ENCODE peak calls at places on chromosomes 16 and 17, in five cellular contexts. D is PC-3, B is neural progenitor cell, R is GM23248, U is HCT116. M is an unnamed sample.

GRCh38 chr17:54694287-54694887 is 206.3 kb upstream of the TOM1L1 start:
- DNase-seq in D (no peak), B (no peak), R (no peak), U (no peak), M (no peak)

GRCh38 chr16:50568187-50568830 is 20.1 kb downstream of the NKD1 start:
- DNase-seq in D (no peak), B (no peak), R (no peak), U (no peak), M (no peak)

GRCh38 chr16:52597073-52597771 is 50.3 kb upstream of the TOX3 start:
- DNase-seq in D (no peak), B (no peak), R (no peak), U (no peak), M (no peak)

GRCh38 chr17:17823433-17824118 is 13.2 kb downstream of the SREBF1 start:
- DNase-seq in D (peak), B (peak), R (peak), U (peak), M (peak)

GRCh38 chr16:72380283-72380682 is 208.3 kb upstream of the PMFBP1 start:
- DNase-seq in D (no peak), B (peak), R (no peak), U (no peak), M (no peak)

GRCh38 chr17:7562208-7562605 is 488 bp downstream of the SENP3 start:
- DNase-seq in D (no peak), B (no peak), R (peak), U (no peak), M (peak)

GRCh38 chr17:43809121-43809520 is 23.8 kb downstream of the MPP3 start:
- DNase-seq in D (no peak), B (no peak), R (no peak), U (no peak), M (no peak)

GRCh38 chr17:12877953-12878669 is 88.8 kb downstream of the ARHGAP44 start:
- DNase-seq in D (no peak), B (no peak), R (no peak), U (no peak), M (no peak)

GRCh38 chr16:88922114-88922825 is 54.7 kb downstream of the CBFA2T3 start:
- DNase-seq in D (peak), B (peak), R (peak), U (no peak), M (no peak)

GRCh38 chr17:55925440-55925839 is 174.6 kb downstream of the PCTP start:
- DNase-seq in D (no peak), B (no peak), R (no peak), U (no peak), M (no peak)

GRCh38 chr16:48444574-48444973 is 59.4 kb upstream of the SIAH1 start:
- DNase-seq in D (peak), B (no peak), R (peak), U (peak), M (no peak)

GRCh38 chr16:50154369-50154947 is 1.4 kb downstream of the TENT4B start:
- DNase-seq in D (no peak), B (no peak), R (peak), U (no peak), M (peak)

GRCh38 chr16:84121007-84121406 is 4.3 kb upstream of the MBTPS1 start:
- DNase-seq in D (no peak), B (no peak), R (no peak), U (no peak), M (no peak)

GRCh38 chr17:50778471-50778870 is 11.2 kb upstream of the ANKRD40CL start:
- DNase-seq in D (no peak), B (no peak), R (no peak), U (no peak), M (no peak)

GRCh38 chr17:10126554-10127493 is 71.6 kb downstream of the GAS7 start:
- DNase-seq in D (no peak), B (peak), R (peak), U (no peak), M (no peak)

GRCh38 chr16:2737895-2738418 is 14.5 kb upstream of the SRRM2 start:
- DNase-seq in D (no peak), B (no peak), R (no peak), U (no peak), M (no peak)

GRCh38 chr16:52721331-52721730 is 174.4 kb upstream of the TOX3 start:
- DNase-seq in D (no peak), B (no peak), R (no peak), U (no peak), M (no peak)

GRCh38 chr17:75869282-75870141 is 8.9 kb downstream of the TRIM47 start:
- DNase-seq in D (no peak), B (no peak), R (peak), U (no peak), M (no peak)

GRCh38 chr16:1744338-1744840 is 27.0 kb downstream of the NME3 start:
- DNase-seq in D (no peak), B (no peak), R (no peak), U (no peak), M (no peak)

GRCh38 chr17:7613769-7614421 is 802 bp downstream of the FXR2 start:
- DNase-seq in D (peak), B (no peak), R (peak), U (no peak), M (peak)

GRCh38 chr17:68356520-68356919 is 65.2 kb downstream of the ARSG start:
- DNase-seq in D (no peak), B (no peak), R (no peak), U (no peak), M (no peak)

GRCh38 chr17:33290156-33290697 is 2.9 kb downstream of the ASIC2 start:
- DNase-seq in D (no peak), B (no peak), R (no peak), U (no peak), M (no peak)

GRCh38 chr17:9875441-9875840 is 29.6 kb downstream of the RCVRN start:
- DNase-seq in D (peak), B (peak), R (peak), U (no peak), M (no peak)

GRCh38 chr17:77356690-77357201 is 216.0 kb downstream of the SEC14L1 start:
- DNase-seq in D (no peak), B (no peak), R (no peak), U (no peak), M (no peak)

GRCh38 chr16:81779540-81780320 is 639 bp downstream of the PLCG2 start:
- DNase-seq in D (no peak), B (peak), R (peak), U (no peak), M (no peak)
- TF ChIP-seq EZH2 in D (no peak), B (peak), R (no peak), U (no peak), M (no peak)

GRCh38 chr16:74868035-74868434 is 93.4 kb upstream of the FA2H start:
- DNase-seq in D (no peak), B (no peak), R (no peak), U (no peak), M (no peak)
- H3K9ac ChIP-seq in D (no peak), B (no peak), R (no peak), U (no peak), M (no peak)

GRCh38 chr16:75279277-75279676 is 27.9 kb upstream of the BCAR1 start:
- DNase-seq in D (peak), B (no peak), R (peak), U (no peak), M (no peak)
- TF ChIP-seq EZH2phosphoT487 in D (no peak), B (no peak), R (no peak), U (no peak), M (no peak)

GRCh38 chr17:44967026-44967906 is 837 bp downstream of the C1QL1 start:
- DNase-seq in D (no peak), B (peak), R (no peak), U (no peak), M (no peak)
- TF ChIP-seq EZH2 in D (no peak), B (peak), R (peak), U (no peak), M (no peak)

GRCh38 chr16:19882641-19883040 is 2.0 kb downstream of the GPRC5B start:
- DNase-seq in D (no peak), B (peak), R (no peak), U (no peak), M (no peak)
- H3K9ac ChIP-seq in D (no peak), B (no peak), R (no peak), U (no peak), M (no peak)

GRCh38 chr17:58005031-58005727 is 1.9 kb downstream of the SRSF1 start:
- DNase-seq in D (no peak), B (no peak), R (peak), U (no peak), M (no peak)

GRCh38 chr17:58005728-58006562 is 1.1 kb downstream of the SRSF1 start:
- DNase-seq in D (no peak), B (no peak), R (peak), U (no peak), M (no peak)

GRCh38 chr17:58006924-58007780 is at the start of gene SRSF1:
- DNase-seq in D (peak), B (peak), R (peak), U (peak), M (peak)

GRCh38 chr17:58007781-58008706 is 998 bp upstream of the SRSF1 start:
- DNase-seq in D (no peak), B (no peak), R (peak), U (no peak), M (no peak)

DNA sequence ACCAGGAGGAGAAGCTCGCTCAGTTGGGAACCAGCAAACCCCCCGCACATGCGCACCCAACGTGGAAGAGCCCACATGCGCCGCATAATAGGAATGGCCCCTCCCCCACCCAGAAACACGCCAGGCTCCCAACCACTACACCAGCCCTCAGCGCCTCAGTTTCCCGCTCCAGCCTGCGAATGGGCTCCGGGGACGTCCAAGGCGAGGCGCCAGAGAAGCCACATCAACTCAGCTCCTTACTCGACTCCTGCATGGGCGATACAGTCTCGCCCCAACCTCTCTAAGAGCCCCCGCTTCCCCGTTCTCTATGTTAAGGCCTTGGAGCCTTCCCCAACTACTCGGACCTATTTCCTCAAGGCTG is 503 bp downstream of the SRSF1 start:
- DNase-seq in D (peak), B (peak), R (peak), U (peak), M (peak)
- TF ChIP-seq EZH2phosphoT487 in D (no peak), B (no peak), R (no peak), U (no peak), M (no peak)

GRCh38 chr17:20156196-20157077 is 147.3 kb downstream of the SPECC1 start:
- DNase-seq in D (peak), B (peak), R (peak), U (peak), M (peak)
- TF ChIP-seq EZH2 in D (no peak), B (peak), R (peak), U (no peak), M (no peak)

GRCh38 chr17:78739331-78739853 is 42.7 kb downstream of the CYTH1 start:
- DNase-seq in D (no peak), B (no peak), R (no peak), U (no peak), M (peak)
- H3K9ac ChIP-seq in D (no peak), B (no peak), R (no peak), U (no peak), M (peak)

DNA sequence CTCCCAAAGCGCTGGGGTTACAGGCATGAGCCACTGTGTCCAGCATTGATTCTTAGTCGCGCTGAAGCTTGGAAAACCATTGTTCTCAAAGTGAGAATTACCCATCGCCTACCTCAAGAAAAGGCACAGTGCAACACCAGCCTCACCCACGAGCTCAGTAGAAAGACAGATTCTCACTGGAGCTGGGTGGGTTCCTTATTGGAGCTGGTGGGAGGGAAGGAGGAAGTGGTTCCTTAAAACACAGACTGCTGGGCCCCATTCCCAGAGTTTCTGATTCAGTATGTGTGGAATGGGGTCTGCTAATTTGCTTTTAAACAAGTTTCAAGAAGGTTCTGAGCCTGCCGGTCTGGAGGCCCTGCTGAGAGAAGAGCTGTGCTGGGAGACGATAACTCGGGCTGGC is 264.7 kb downstream of the ENGASE start:
- DNase-seq in D (no peak), B (no peak), R (no peak), U (no peak), M (no peak)
- TF ChIP-seq EZH2phosphoT487 in D (no peak), B (no peak), R (no peak), U (no peak), M (no peak)

DNA sequence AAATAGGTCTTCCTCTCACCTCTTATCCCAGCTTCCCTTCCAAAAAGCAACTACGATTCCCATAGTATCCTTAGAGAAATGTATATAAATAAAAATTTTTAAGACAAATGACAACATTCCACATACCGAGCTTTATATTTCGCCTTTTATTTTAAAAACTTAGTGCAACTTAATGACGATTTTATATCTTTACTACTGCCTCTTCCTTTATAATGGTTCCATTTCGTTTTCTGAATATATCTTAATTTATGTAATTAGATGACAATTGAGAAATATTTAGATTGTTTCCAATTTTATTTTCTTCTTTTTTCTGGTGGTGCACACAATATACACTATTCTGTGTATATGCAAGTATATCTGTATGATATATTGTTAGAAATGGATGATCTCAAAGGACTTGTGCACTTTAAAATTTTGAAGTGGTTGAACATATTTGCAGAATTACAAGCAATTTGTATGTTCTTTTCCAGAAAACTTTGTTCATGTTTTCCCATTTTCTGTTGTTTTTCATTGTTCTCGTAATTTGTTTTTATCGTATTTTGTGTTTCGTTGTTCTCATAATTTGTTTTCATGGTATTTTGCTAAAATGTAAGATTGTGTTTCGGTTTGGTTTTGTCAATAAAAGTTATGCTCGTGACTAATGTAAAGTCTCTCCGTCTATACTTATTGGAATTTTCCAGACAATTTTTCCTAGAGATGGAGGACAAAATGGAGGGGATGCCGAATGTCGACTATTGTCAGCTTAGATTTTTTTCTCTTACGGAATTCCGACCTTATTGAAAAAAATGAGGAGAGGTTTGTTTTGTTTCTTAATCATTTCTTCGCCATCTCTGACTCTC is 20.4 kb upstream of the HOXB13 start:
- DNase-seq in D (peak), B (no peak), R (no peak), U (no peak), M (no peak)
- TF ChIP-seq EZH2 in D (no peak), B (no peak), R (peak), U (no peak), M (no peak)

M was measured in MM.1S.